ENCODE peak calls at places on chromosomes 7 and 10, in ten cellular contexts. F is lower leg skin, N is keratinocyte, R is fibroblast of mammary gland, Q is fibroblast of the aortic adventitia, J is fibroblast of lung, Z is DND-41, K is pancreas, E is endodermal cell, H is heart right ventricle. Y is an unnamed sample.

GRCh38 chr7:19969859-19970493 is 196.6 kb upstream of the TMEM196 start:
- DNase-seq in F (no peak), N (no peak), H (no peak), K (no peak), Z (no peak), J (peak), E (no peak), R (no peak), Q (peak), Y (no peak)

GRCh38 chr10:128916339-128916738 is 550.7 kb upstream of the MGMT start:
- DNase-seq in Z (no peak), Q (no peak), F (no peak), E (no peak), K (no peak), J (no peak), H (no peak), N (no peak), R (no peak), Y (no peak)

GRCh38 chr7:32905175-32905662 is 13.7 kb upstream of the KBTBD2 start:
- DNase-seq in J (peak), E (peak), K (peak), F (no peak), Q (peak), H (peak), Z (peak), R (peak), N (no peak), Y (peak)

GRCh38 chr10:34010891-34011290 is 676.4 kb upstream of the NRP1 start:
- DNase-seq in H (no peak), J (peak), F (no peak), Z (no peak), N (no peak), Q (peak), K (no peak), E (no peak), R (peak), Y (no peak)

GRCh38 chr7:112449353-112449752 is 907 bp upstream of the IFRD1 start:
- DNase-seq in J (peak), Q (peak), R (peak), K (peak), N (no peak), F (no peak), H (no peak), Z (no peak), E (no peak), Y (peak)

GRCh38 chr10:49153971-49154370 is 20.1 kb upstream of the FAM170B start:
- DNase-seq in H (no peak), R (peak), J (peak), E (no peak), Z (no peak), K (no peak), F (no peak), N (no peak), Q (peak), Y (no peak)

GRCh38 chr7:142889825-142890224 is 4.3 kb upstream of the TRPV6 start:
- DNase-seq in Z (no peak), R (no peak), K (no peak), N (no peak), H (no peak), E (peak), Q (no peak), F (peak), J (no peak), Y (no peak)

GRCh38 chr7:27784399-27785053 is 44.6 kb downstream of the TAX1BP1 start:
- DNase-seq in N (peak), Q (peak), R (peak), J (peak), E (no peak), Z (peak), H (no peak), K (peak), F (no peak), Y (peak)

GRCh38 chr10:21056461-21056860 is 159.3 kb upstream of the NEBL start:
- DNase-seq in R (no peak), Z (no peak), N (no peak), H (no peak), F (no peak), J (no peak), K (no peak), E (no peak), Q (no peak), Y (no peak)

GRCh38 chr7:36650313-36650712 is 74.0 kb downstream of the AOAH start:
- DNase-seq in Z (no peak), R (no peak), H (no peak), Q (no peak), F (no peak), N (no peak), J (no peak), E (no peak), K (no peak), Y (no peak)

GRCh38 chr7:80330434-80330833 is 181.4 kb downstream of the GNAT3 start:
- DNase-seq in Q (peak), N (no peak), K (no peak), F (no peak), Z (no peak), E (no peak), H (no peak), R (peak), J (peak), Y (no peak)

GRCh38 chr10:57494481-57494880 is 773.2 kb downstream of the IPMK start:
- DNase-seq in E (no peak), H (no peak), J (no peak), N (no peak), F (no peak), Z (no peak), Q (no peak), R (no peak), K (no peak), Y (no peak)

GRCh38 chr7:137903382-137904169 is 56.8 kb upstream of the DGKI start:
- DNase-seq in H (no peak), J (peak), E (peak), K (peak), F (peak), Q (peak), R (peak), Z (peak), N (peak), Y (peak)

GRCh38 chr7:16091951-16092350 is 329.4 kb downstream of the CRPPA start:
- DNase-seq in E (no peak), N (no peak), R (peak), H (no peak), J (no peak), F (no peak), Q (peak), Z (no peak), K (no peak), Y (no peak)

DNA sequence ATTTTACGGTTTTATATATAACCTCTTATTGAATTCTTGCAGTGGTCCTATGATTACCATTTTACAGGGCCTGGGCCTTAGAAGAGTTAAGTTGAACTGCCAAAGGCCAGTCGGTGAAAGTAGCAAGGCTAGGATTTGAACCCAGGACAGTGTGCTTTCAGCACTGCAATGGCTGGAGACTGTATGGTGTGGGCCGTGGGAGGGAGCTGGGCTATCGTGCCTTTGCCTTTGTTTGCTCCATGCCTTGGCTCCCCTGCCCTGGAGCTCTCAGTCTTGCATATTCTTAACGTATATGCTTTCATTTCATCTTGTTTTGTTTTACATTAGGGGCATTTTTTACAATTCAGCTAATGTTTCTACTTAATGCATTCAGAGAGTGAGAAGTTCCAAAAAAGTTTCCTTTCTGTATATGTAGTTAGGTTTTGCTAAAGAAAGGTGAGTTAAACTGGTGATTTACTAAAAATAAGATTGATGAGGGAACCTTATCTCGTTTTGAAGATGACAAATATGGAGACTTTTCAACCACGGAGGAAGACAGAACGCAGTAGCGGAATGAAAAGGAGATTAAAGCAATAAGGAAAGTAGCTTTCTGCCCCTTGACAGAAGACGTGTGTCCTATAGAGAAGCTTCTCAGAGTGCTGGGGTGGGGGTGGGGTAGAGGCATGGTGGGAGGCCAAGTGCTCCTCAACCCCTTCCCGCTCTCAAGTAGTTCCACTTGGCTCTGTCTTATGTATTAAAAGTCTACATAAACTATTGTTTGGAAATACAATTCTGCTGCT is 82.5 kb downstream of the RTKN2 start:
- DNase-seq in R (no peak), Q (no peak), N (no peak), E (no peak), K (no peak), H (no peak), Z (no peak), J (no peak), F (no peak), Y (peak)
- H3K4me3 ChIP-seq in R (no peak), Q (no peak), N (no peak), E (no peak), K (no peak), H (no peak), Z (no peak), J (no peak), F (no peak), Y (no peak)

GRCh38 chr10:18216482-18216881 is 76.3 kb downstream of the CACNB2 start:
- DNase-seq in J (peak), R (peak), E (no peak), K (no peak), H (no peak), Z (no peak), F (no peak), Q (peak), N (no peak), Y (peak)
- TF ChIP-seq CTCF in J (peak), R (peak), E (peak), K (no peak), H (peak), Z (peak), F (no peak), Q (peak), N (peak), Y (peak)

DNA sequence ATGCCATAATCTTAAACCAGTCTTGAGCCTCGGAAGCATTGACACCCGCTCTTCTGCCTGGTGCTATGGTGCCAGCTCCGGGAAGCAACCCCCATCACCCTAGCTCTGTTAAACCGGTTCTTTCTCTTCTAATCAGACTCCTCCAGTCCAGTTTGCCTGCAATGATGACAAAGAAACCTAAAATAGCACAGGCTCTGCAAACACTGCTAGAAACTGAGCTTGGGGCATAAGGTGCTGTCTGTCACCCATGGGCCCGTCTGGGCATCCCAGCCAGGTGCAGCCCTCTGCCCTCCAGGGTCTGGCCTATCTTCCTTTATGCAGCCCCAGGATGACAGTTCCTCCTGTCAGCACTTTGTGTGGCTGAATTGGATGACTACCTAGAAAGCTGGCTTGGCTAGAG is 14.2 kb upstream of the CAMK2G start:
- DNase-seq in R (no peak), N (no peak), Q (no peak), E (no peak), Z (no peak), K (no peak), F (no peak), H (no peak), J (peak), Y (no peak)
- H3K4me3 ChIP-seq in R (no peak), N (peak), Q (no peak), E (no peak), Z (no peak), K (no peak), F (no peak), H (no peak), J (no peak), Y (no peak)

GRCh38 chr7:105009667-105010537 is 4.1 kb upstream of the KMT2E start:
- DNase-seq in K (no peak), R (no peak), Z (no peak), E (no peak), N (no peak), J (no peak), F (no peak), H (no peak), Q (no peak), Y (no peak)

GRCh38 chr7:105003275-105003674 is 10.7 kb upstream of the KMT2E start:
- DNase-seq in N (no peak), Z (no peak), F (peak), J (peak), E (no peak), Q (peak), K (no peak), H (no peak), R (peak), Y (no peak)

GRCh38 chr7:105007298-105007697 is 6.7 kb upstream of the KMT2E start:
- DNase-seq in H (no peak), F (no peak), J (no peak), Z (no peak), N (no peak), E (no peak), K (no peak), R (no peak), Q (no peak), Y (no peak)

GRCh38 chr7:105003875-105004510 is 10.0 kb upstream of the KMT2E start:
- DNase-seq in R (peak), K (no peak), H (no peak), Q (peak), F (no peak), Z (no peak), J (no peak), N (no peak), E (no peak), Y (no peak)

GRCh38 chr7:105006367-105007139 is 7.5 kb upstream of the KMT2E start:
- DNase-seq in Z (no peak), Q (no peak), F (no peak), K (no peak), R (no peak), N (no peak), E (no peak), J (peak), H (no peak), Y (no peak)
- TF ChIP-seq CTCF in Z (peak), Q (no peak), F (no peak), K (no peak), R (no peak), N (no peak), E (peak), J (no peak), H (no peak), Y (no peak)

DNA sequence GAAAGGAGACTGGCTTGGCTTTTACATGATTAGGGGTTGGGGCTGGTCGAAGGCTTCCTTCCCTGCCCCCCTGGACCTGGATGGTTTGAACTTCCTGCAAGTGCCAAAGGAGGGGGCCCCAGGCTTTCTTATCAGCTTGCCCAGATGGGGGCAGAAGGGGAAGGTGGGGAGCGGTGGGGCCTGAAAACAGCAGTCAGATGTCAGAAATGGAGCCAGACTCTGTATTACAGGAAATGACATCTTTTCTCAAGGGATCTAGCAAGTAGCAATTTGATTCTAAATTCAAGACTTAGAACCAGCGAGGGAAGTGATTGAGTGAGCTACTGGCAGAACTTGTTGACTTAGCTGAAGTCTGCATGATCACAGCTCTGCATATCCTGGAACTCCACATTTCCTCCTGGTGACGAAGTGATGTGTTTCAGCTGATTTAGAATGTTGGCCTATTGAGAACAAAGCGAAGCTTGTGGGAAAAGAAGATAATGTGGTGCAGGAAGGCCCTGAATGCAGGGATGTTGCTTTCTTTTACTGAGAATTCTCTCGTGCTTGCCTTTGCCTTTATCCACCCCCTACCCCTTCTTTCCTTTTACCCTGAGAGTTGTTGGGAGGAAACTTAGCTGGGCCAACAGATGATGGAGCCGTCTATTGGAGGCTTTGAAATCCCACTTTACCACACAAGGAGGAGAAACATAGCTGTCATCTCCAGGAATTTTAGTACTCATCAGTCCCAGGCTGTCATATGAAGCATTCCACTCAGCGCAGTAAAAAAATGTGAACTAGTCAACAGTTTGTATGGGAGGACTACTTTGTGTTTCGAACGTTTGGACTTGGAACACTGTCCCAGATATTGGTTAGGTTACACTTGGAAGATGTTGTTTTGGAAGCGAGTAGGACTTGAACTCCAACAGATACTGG is 43.2 kb downstream of the CCNY start:
- DNase-seq in Z (peak), R (peak), E (peak), J (peak), H (peak), N (no peak), Q (peak), F (no peak), K (no peak), Y (peak)
- H3K4me3 ChIP-seq in Z (no peak), R (no peak), E (no peak), J (no peak), H (no peak), N (no peak), Q (no peak), F (no peak), K (no peak), Y (peak)

GRCh38 chr7:116828281-116828680 is 34.1 kb upstream of the CAPZA2 start:
- DNase-seq in J (no peak), N (no peak), Q (no peak), R (no peak), Z (no peak), E (peak), H (no peak), F (no peak), K (no peak), Y (no peak)
- TF ChIP-seq CTCF in J (no peak), N (no peak), Q (no peak), R (no peak), Z (no peak), E (peak), H (no peak), F (no peak), K (no peak), Y (no peak)

DNA sequence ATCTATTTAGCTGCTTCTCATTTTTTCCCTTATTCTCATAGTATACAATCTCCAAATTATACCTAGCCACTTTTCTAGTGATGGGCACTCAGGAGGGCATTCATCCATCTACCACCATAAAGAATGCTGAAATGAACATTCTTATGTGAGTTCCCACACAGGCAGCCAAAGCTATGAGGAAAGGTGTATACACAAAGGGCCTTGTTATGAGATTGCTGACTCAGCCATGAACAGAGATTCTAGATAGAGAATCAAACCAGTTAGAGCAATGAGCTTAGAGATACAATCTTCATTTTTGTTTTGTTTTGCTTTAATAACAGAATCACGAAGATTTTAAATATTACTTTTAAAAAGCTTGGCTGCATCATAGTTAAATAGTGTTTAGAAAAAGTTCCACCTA is 54.8 kb upstream of the TNKS2 start:
- DNase-seq in K (no peak), N (no peak), F (no peak), J (no peak), E (no peak), H (no peak), Z (no peak), Q (no peak), R (no peak), Y (no peak)
- H3K4me3 ChIP-seq in K (no peak), N (no peak), F (no peak), J (no peak), E (no peak), H (no peak), Z (no peak), Q (no peak), R (no peak), Y (no peak)